ENCODE peak calls at places on chromosome 10, in six cellular contexts. One of them, this sample, is unnamed.

GRCh38 chr10:33005322-33006282 is 47.6 kb upstream of the ITGB1 start:
- DNase-seq in head of caudate nucleus: peak
- DNase-seq in NCI-H446 treated with DMSO at 0.1 percent for 48 hours: no peak
- DNase-seq in epithelial cell of esophagus: peak
- DNase-seq in NCI-H748 treated with DMSO at 0.1 percent for 48 hours: no peak
- DNase-seq in GM03348: peak
- DNase-seq in this sample: peak

GRCh38 chr10:18474111-18474455 is 177.3 kb downstream of the NSUN6 start:
- DNase-seq in GM03348: no peak
- DNase-seq in head of caudate nucleus: no peak
- DNase-seq in NCI-H446 treated with DMSO at 0.1 percent for 48 hours: no peak
- DNase-seq in NCI-H748 treated with DMSO at 0.1 percent for 48 hours: no peak
- DNase-seq in epithelial cell of esophagus: no peak
- DNase-seq in this sample: no peak

GRCh38 chr10:108612485-108612884 is 1310.8 kb downstream of the XPNPEP1 start:
- DNase-seq in NCI-H748 treated with DMSO at 0.1 percent for 48 hours: no peak
- DNase-seq in GM03348: no peak
- DNase-seq in NCI-H446 treated with DMSO at 0.1 percent for 48 hours: no peak
- DNase-seq in head of caudate nucleus: no peak
- DNase-seq in epithelial cell of esophagus: no peak
- DNase-seq in this sample: no peak

GRCh38 chr10:74190494-74190893 is 39.5 kb downstream of the ADK start:
- DNase-seq in NCI-H446 treated with DMSO at 0.1 percent for 48 hours: no peak
- DNase-seq in epithelial cell of esophagus: no peak
- DNase-seq in GM03348: peak
- DNase-seq in NCI-H748 treated with DMSO at 0.1 percent for 48 hours: no peak
- DNase-seq in head of caudate nucleus: no peak
- DNase-seq in this sample: no peak

GRCh38 chr10:61627266-61627665 is 35.5 kb upstream of the CABCOCO1 start:
- DNase-seq in NCI-H748 treated with DMSO at 0.1 percent for 48 hours: no peak
- DNase-seq in NCI-H446 treated with DMSO at 0.1 percent for 48 hours: no peak
- DNase-seq in head of caudate nucleus: no peak
- DNase-seq in epithelial cell of esophagus: no peak
- DNase-seq in GM03348: no peak
- DNase-seq in this sample: no peak

GRCh38 chr10:104657458-104657857 is 16.4 kb downstream of the SORCS3 start:
- DNase-seq in NCI-H748 treated with DMSO at 0.1 percent for 48 hours: no peak
- DNase-seq in NCI-H446 treated with DMSO at 0.1 percent for 48 hours: no peak
- DNase-seq in GM03348: peak
- DNase-seq in head of caudate nucleus: no peak
- DNase-seq in epithelial cell of esophagus: no peak
- DNase-seq in this sample: no peak

GRCh38 chr10:12777840-12778585 is 223.5 kb downstream of the CCDC3 start:
- DNase-seq in head of caudate nucleus: peak
- DNase-seq in epithelial cell of esophagus: no peak
- DNase-seq in NCI-H446 treated with DMSO at 0.1 percent for 48 hours: no peak
- DNase-seq in NCI-H748 treated with DMSO at 0.1 percent for 48 hours: no peak
- DNase-seq in GM03348: no peak
- DNase-seq in this sample: no peak

GRCh38 chr10:36888925-36889573 is 236.3 kb upstream of the ANKRD30A start:
- DNase-seq in epithelial cell of esophagus: peak
- DNase-seq in NCI-H446 treated with DMSO at 0.1 percent for 48 hours: no peak
- DNase-seq in GM03348: no peak
- DNase-seq in NCI-H748 treated with DMSO at 0.1 percent for 48 hours: peak
- DNase-seq in head of caudate nucleus: peak
- DNase-seq in this sample: peak

GRCh38 chr10:59708816-59709471 is 706 bp downstream of the SLC16A9 start:
- DNase-seq in head of caudate nucleus: peak
- DNase-seq in NCI-H446 treated with DMSO at 0.1 percent for 48 hours: no peak
- DNase-seq in epithelial cell of esophagus: peak
- DNase-seq in NCI-H748 treated with DMSO at 0.1 percent for 48 hours: no peak
- DNase-seq in GM03348: peak
- DNase-seq in this sample: no peak

GRCh38 chr10:8173243-8173865 is 118.9 kb downstream of the GATA3 start:
- DNase-seq in epithelial cell of esophagus: no peak
- DNase-seq in NCI-H748 treated with DMSO at 0.1 percent for 48 hours: no peak
- DNase-seq in GM03348: no peak
- DNase-seq in NCI-H446 treated with DMSO at 0.1 percent for 48 hours: no peak
- DNase-seq in head of caudate nucleus: no peak
- DNase-seq in this sample: no peak

GRCh38 chr10:79139124-79139835 is 70.5 kb downstream of the ZMIZ1 start:
- DNase-seq in NCI-H446 treated with DMSO at 0.1 percent for 48 hours: no peak
- DNase-seq in NCI-H748 treated with DMSO at 0.1 percent for 48 hours: no peak
- DNase-seq in epithelial cell of esophagus: no peak
- DNase-seq in GM03348: no peak
- DNase-seq in head of caudate nucleus: no peak
- DNase-seq in this sample: no peak

GRCh38 chr10:11823122-11823988 is at the start of gene PROSER2:
- DNase-seq in NCI-H748 treated with DMSO at 0.1 percent for 48 hours: no peak
- DNase-seq in GM03348: peak
- DNase-seq in head of caudate nucleus: peak
- DNase-seq in epithelial cell of esophagus: peak
- DNase-seq in NCI-H446 treated with DMSO at 0.1 percent for 48 hours: no peak
- DNase-seq in this sample: no peak

GRCh38 chr10:91108820-91109219 is 111.6 kb upstream of the PCGF5 start:
- DNase-seq in head of caudate nucleus: no peak
- DNase-seq in NCI-H748 treated with DMSO at 0.1 percent for 48 hours: no peak
- DNase-seq in epithelial cell of esophagus: no peak
- DNase-seq in GM03348: no peak
- DNase-seq in NCI-H446 treated with DMSO at 0.1 percent for 48 hours: no peak
- DNase-seq in this sample: no peak

GRCh38 chr10:43958071-43958432 is 309.4 kb upstream of the ZNF32 start:
- DNase-seq in GM03348: no peak
- DNase-seq in epithelial cell of esophagus: no peak
- DNase-seq in NCI-H748 treated with DMSO at 0.1 percent for 48 hours: no peak
- DNase-seq in NCI-H446 treated with DMSO at 0.1 percent for 48 hours: no peak
- DNase-seq in head of caudate nucleus: no peak
- DNase-seq in this sample: no peak

GRCh38 chr10:122164028-122164601 is 107.0 kb upstream of the BTBD16 start:
- DNase-seq in epithelial cell of esophagus: no peak
- DNase-seq in GM03348: no peak
- DNase-seq in head of caudate nucleus: peak
- DNase-seq in NCI-H446 treated with DMSO at 0.1 percent for 48 hours: no peak
- DNase-seq in NCI-H748 treated with DMSO at 0.1 percent for 48 hours: peak
- DNase-seq in this sample: no peak

GRCh38 chr10:73865459-73866442 is 8.6 kb downstream of the CAMK2G start:
- DNase-seq in epithelial cell of esophagus: no peak
- DNase-seq in head of caudate nucleus: no peak
- DNase-seq in NCI-H748 treated with DMSO at 0.1 percent for 48 hours: no peak
- DNase-seq in NCI-H446 treated with DMSO at 0.1 percent for 48 hours: no peak
- DNase-seq in GM03348: no peak
- DNase-seq in this sample: peak

GRCh38 chr10:73781879-73782748 is at the start of gene CHCHD1:
- DNase-seq in NCI-H748 treated with DMSO at 0.1 percent for 48 hours: peak
- DNase-seq in epithelial cell of esophagus: peak
- DNase-seq in head of caudate nucleus: peak
- DNase-seq in GM03348: peak
- DNase-seq in NCI-H446 treated with DMSO at 0.1 percent for 48 hours: peak
- DNase-seq in this sample: peak

GRCh38 chr10:49539320-49539885 is 482 bp upstream of the ERCC6 start:
- DNase-seq in GM03348: peak
- DNase-seq in head of caudate nucleus: peak
- DNase-seq in epithelial cell of esophagus: peak
- DNase-seq in NCI-H446 treated with DMSO at 0.1 percent for 48 hours: no peak
- DNase-seq in NCI-H748 treated with DMSO at 0.1 percent for 48 hours: no peak
- DNase-seq in this sample: peak